ENCODE peak calls at places on chromosome 1, in four cellular contexts. Q is K562, S is HepG2, T is Panc1. I is an unnamed sample.

GRCh38 chr1:191641420-191642215 is 516.6 kb upstream of the RGS18 start:
- DNase-seq in Q (no peak), S (no peak), T (peak), I (no peak)

GRCh38 chr1:6591222-6591621 is 11.4 kb downstream of the ZBTB48 start:
- DNase-seq in Q (no peak), S (no peak), T (no peak), I (no peak)

GRCh38 chr1:5599541-5599940 is 392.7 kb downstream of the NPHP4 start:
- DNase-seq in Q (no peak), S (no peak), T (no peak), I (no peak)

GRCh38 chr1:168833801-168834224 is 104.8 kb upstream of the DPT start:
- DNase-seq in Q (no peak), S (peak), T (no peak), I (no peak)

GRCh38 chr1:112841825-112842224 is 114.2 kb downstream of the SLC16A1 start:
- DNase-seq in Q (no peak), S (no peak), T (no peak), I (no peak)

GRCh38 chr1:115450641-115451040 is 112.6 kb upstream of the NGF start:
- DNase-seq in Q (no peak), S (no peak), T (no peak), I (no peak)

GRCh38 chr1:5238351-5239123 is 584.1 kb downstream of the AJAP1 start:
- DNase-seq in Q (no peak), S (no peak), T (no peak), I (no peak)

GRCh38 chr1:35633526-35633925 is 7.8 kb downstream of the PSMB2 start:
- DNase-seq in Q (no peak), S (no peak), T (no peak), I (no peak)

GRCh38 chr1:100834779-100835645 is 59.6 kb downstream of the EXTL2 start:
- DNase-seq in Q (peak), S (peak), T (peak), I (peak)

GRCh38 chr1:70717656-70718055 is 306.6 kb downstream of the CTH start:
- DNase-seq in Q (no peak), S (no peak), T (no peak), I (no peak)

GRCh38 chr1:9106286-9106685 is 22.6 kb downstream of the GPR157 start:
- DNase-seq in Q (no peak), S (no peak), T (no peak), I (no peak)

GRCh38 chr1:60857851-60858250 is 224.5 kb upstream of the NFIA start:
- DNase-seq in Q (no peak), S (no peak), T (no peak), I (no peak)

GRCh38 chr1:200445213-200445612 is 35.4 kb upstream of the ZNF281 start:
- DNase-seq in Q (no peak), S (no peak), T (no peak), I (no peak)

GRCh38 chr1:168834225-168834872 is 105.3 kb upstream of the DPT start:
- DNase-seq in Q (no peak), S (peak), T (no peak), I (no peak)

GRCh38 chr1:47794530-47794929 is 202.7 kb downstream of the TRABD2B start:
- DNase-seq in Q (no peak), S (no peak), T (no peak), I (no peak)

GRCh38 chr1:63782982-63783381 is 9.2 kb downstream of the ROR1 start:
- DNase-seq in Q (no peak), S (no peak), T (no peak), I (no peak)

GRCh38 chr1:75308365-75308764 is 174.2 kb downstream of the LHX8 start:
- DNase-seq in Q (no peak), S (no peak), T (no peak), I (no peak)

GRCh38 chr1:113895084-113895483 is 7.7 kb upstream of the BCL2L15 start:
- DNase-seq in Q (no peak), S (no peak), T (no peak), I (no peak)

GRCh38 chr1:30754684-30755171 is 2.8 kb downstream of the LAPTM5 start:
- DNase-seq in Q (no peak), S (no peak), T (no peak), I (no peak)

GRCh38 chr1:151133339-151133761 is 13.1 kb downstream of the SEMA6C start:
- DNase-seq in Q (peak), S (no peak), T (no peak), I (no peak)

DNA sequence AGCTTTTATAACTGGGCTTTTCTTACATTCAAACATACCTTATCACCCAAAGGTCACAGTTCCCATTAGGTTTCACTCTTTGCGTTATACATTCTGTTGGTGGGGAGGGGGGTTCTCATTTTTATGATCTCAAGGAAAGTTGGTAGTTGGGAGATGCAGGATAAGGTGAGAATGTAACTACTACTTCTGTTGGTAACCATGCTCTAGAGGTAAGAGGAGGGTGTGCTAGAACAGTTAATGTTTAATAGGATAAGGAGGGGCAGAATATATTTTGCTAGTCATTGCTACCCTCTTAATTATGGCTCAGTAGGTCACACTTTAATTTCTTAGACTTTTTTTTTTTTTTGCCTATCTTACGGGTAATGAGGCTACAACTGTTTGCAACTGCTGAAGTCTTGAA is 10.7 kb downstream of the YBX1 start:
- DNase-seq in Q (no peak), S (no peak), T (no peak), I (no peak)
- H3K27ac ChIP-seq in Q (peak), S (peak), T (peak), I (no peak)

DNA sequence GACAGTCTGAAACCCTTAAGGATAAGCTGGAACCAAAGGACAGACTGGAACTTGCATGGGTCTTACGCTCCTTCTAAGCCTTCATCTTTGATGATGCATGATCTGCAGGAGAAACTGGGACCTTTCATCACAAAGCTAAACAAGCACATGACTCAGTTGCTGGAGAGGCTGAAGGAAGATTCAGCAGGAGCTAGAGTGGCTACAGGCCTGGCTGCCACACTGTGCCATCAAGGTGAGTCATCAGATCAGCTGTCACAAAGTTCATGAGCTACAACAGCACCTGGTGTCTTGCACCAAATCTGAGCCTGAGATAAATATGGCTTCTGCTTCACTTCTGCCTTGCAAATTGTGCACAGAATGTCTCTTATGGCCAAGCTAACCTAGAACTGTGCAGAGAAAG is 95.5 kb upstream of the MARK1 start:
- DNase-seq in Q (no peak), S (no peak), T (no peak), I (peak)
- TF ChIP-seq TCF7L2 in Q (no peak), S (no peak), T (no peak), I (no peak)

GRCh38 chr1:230137328-230137815 is 70.3 kb downstream of the GALNT2 start:
- DNase-seq in Q (no peak), S (no peak), T (no peak), I (no peak)
- H3K27ac ChIP-seq in Q (no peak), S (no peak), T (no peak), I (no peak)

GRCh38 chr1:58033311-58033710 is 513.2 kb downstream of the OMA1 start:
- DNase-seq in Q (no peak), S (no peak), T (no peak), I (no peak)

GRCh38 chr1:58032621-58033073 is 513.9 kb downstream of the OMA1 start:
- DNase-seq in Q (no peak), S (no peak), T (no peak), I (no peak)

GRCh38 chr1:58035523-58035922 is 511.0 kb downstream of the OMA1 start:
- DNase-seq in Q (peak), S (peak), T (no peak), I (no peak)

DNA sequence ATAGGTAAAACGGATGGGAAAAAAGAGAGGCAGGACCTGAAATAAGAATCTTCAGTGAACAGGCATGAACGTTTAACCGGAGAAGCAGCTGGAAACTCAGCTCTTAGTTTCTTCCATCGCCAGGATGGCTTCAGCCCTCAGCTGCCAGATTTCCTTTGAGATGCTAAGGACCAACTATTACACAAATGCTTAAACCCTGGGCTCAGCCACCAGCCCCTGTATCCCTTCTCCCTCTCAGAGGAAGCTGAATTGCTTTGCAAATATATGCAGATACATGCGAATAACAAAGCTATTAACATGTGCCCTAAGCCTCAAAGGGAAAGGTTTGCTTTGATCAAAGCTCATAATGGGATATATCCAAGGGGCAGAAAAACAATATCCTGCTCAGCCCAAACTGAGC is 515.1 kb downstream of the OMA1 start:
- DNase-seq in Q (no peak), S (no peak), T (no peak), I (no peak)
- TF ChIP-seq TCF7L2 in Q (no peak), S (no peak), T (no peak), I (no peak)

GRCh38 chr1:58895559-58896135 is 111.8 kb upstream of the JUN start:
- DNase-seq in Q (no peak), S (no peak), T (no peak), I (no peak)

GRCh38 chr1:58895082-58895481 is 111.2 kb upstream of the JUN start:
- DNase-seq in Q (no peak), S (no peak), T (no peak), I (no peak)

GRCh38 chr1:58893257-58893869 is 109.5 kb upstream of the JUN start:
- DNase-seq in Q (no peak), S (no peak), T (no peak), I (no peak)

GRCh38 chr1:58898739-58899580 is 115.1 kb upstream of the JUN start:
- DNase-seq in Q (peak), S (peak), T (no peak), I (no peak)

GRCh38 chr1:58896211-58897183 is 112.7 kb upstream of the JUN start:
- DNase-seq in Q (peak), S (no peak), T (no peak), I (no peak)
- H3K27ac ChIP-seq in Q (peak), S (no peak), T (peak), I (no peak)

DNA sequence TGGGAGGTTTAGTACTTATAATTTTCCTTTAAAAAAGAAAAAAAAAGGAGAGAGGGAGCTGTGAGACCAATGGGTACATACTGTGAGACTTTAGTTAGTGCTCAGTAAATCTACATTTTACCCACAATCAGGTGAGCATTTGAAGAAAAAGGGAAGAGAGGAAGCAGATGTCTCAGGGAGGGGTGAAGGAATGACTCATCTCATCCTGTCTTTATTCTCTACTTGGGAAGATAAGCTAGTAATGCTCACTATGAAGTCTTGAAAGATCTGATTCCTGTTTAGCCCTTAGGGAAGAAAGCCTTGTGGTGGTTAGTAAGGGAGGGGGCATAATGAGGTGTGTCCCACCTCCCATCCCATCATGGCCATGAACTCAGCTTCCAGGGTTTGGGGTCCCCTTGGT is 112.6 kb downstream of the PLD5 start:
- DNase-seq in Q (no peak), S (no peak), T (no peak), I (no peak)
- TF ChIP-seq TCF7L2 in Q (no peak), S (no peak), T (no peak), I (no peak)

GRCh38 chr1:116679828-116680628 is 12.5 kb upstream of the IGSF3 start:
- DNase-seq in Q (no peak), S (no peak), T (no peak), I (no peak)
- H3K27ac ChIP-seq in Q (peak), S (no peak), T (no peak), I (no peak)

GRCh38 chr1:52635321-52636089 is 2.5 kb downstream of the SHISAL2A start:
- DNase-seq in Q (no peak), S (no peak), T (no peak), I (no peak)

GRCh38 chr1:52636701-52637695 is 4.0 kb downstream of the SHISAL2A start:
- DNase-seq in Q (no peak), S (no peak), T (no peak), I (no peak)

GRCh38 chr1:52637946-52638345 is 5.0 kb downstream of the SHISAL2A start:
- DNase-seq in Q (no peak), S (no peak), T (no peak), I (no peak)

GRCh38 chr1:52645261-52645660 is 12.3 kb downstream of the SHISAL2A start:
- DNase-seq in Q (no peak), S (no peak), T (no peak), I (no peak)

GRCh38 chr1:52641307-52641706 is 8.3 kb downstream of the SHISAL2A start:
- DNase-seq in Q (no peak), S (no peak), T (no peak), I (no peak)
- TF ChIP-seq TCF7L2 in Q (no peak), S (no peak), T (no peak), I (no peak)

DNA sequence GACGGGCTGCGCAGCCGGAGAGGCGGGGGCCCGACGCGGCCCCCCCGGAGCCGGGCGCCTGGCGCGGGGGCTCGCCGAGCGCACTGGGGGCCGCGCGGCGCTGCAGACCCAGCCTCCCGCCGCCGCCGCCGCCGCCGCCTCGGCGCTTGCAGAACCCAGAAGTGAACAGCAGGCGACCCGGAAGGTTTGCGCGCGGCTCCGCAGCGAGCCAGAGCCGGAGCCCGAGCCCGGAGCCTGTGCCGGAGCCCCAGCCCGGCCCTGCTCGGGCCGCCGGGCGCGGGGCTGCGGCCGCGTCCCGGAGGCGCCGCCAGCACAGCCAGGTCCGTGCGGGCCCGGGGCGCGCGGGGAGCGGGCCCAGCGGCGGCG is at the start of gene ZNF362:
- DNase-seq in Q (peak), S (no peak), T (no peak), I (no peak)
- H3K27ac ChIP-seq in Q (no peak), S (peak), T (peak), I (peak)

GRCh38 chr1:23114424-23115079 is 54.1 kb downstream of the LUZP1 start:
- DNase-seq in Q (no peak), S (no peak), T (no peak), I (no peak)
- TF ChIP-seq TCF7L2 in Q (no peak), S (no peak), T (no peak), I (no peak)